ENCODE peak calls at places on chromosome 13, in ten cellular contexts. Z, G, V, N, M, E, K, S, A and Q are unnamed samples.

GRCh38 chr13:78910147-78910546 is 251.2 kb upstream of the OBI1 start:
- DNase-seq in S (no peak), A (no peak), N (peak; percentile 89), E (no peak), V (no peak), Z (no peak), M (no peak), K (no peak), G (no peak), Q (no peak)

GRCh38 chr13:83827338-83827737 is 54.9 kb downstream of the SLITRK1 start:
- DNase-seq in M (no peak), V (no peak), Z (no peak), K (no peak), S (no peak), A (no peak), N (no peak), G (no peak), E (no peak), Q (no peak)

GRCh38 chr13:97255515-97255999 is 33.4 kb downstream of the MBNL2 start:
- DNase-seq in S (no peak), K (no peak), A (no peak), N (no peak), Z (peak; percentile 11), M (no peak), G (no peak), V (no peak), E (no peak), Q (no peak)

GRCh38 chr13:96346846-96347367 is 257.0 kb downstream of the HS6ST3 start:
- DNase-seq in E (no peak), S (no peak), M (no peak), G (no peak), A (no peak), K (no peak), N (no peak), V (no peak), Z (no peak), Q (no peak)

GRCh38 chr13:39684531-39685137 is 29.2 kb downstream of the COG6 start:
- DNase-seq in K (no peak), E (no peak), A (peak; percentile 81), N (no peak), G (no peak), M (no peak), V (no peak), Z (peak; percentile 28), S (no peak), Q (no peak)

GRCh38 chr13:50631041-50631440 is 212.5 kb downstream of the DLEU7 start:
- DNase-seq in N (no peak), V (no peak), E (no peak), M (no peak), A (no peak), K (no peak), S (no peak), G (no peak), Z (no peak), Q (no peak)

GRCh38 chr13:48873081-48873480 is 102.6 kb upstream of the FNDC3A start:
- DNase-seq in E (no peak), A (no peak), Z (no peak), M (no peak), K (no peak), G (no peak), S (no peak), V (no peak), N (no peak), Q (no peak)

GRCh38 chr13:113632706-113633484 is 25.1 kb downstream of the ATP4B start:
- DNase-seq in V (no peak), G (no peak), K (no peak), Z (no peak), N (no peak), A (no peak), S (peak; percentile 21), E (no peak), M (no peak), Q (no peak)

GRCh38 chr13:19052931-19053330 is 128.7 kb downstream of the TUBA3C start:
- DNase-seq in Z (no peak), E (no peak), S (no peak), K (no peak), G (no peak), V (no peak), A (no peak), N (no peak), M (no peak), Q (no peak)

GRCh38 chr13:66635526-66635925 is 594.6 kb downstream of the PCDH9 start:
- DNase-seq in K (no peak), G (no peak), V (no peak), E (no peak), Z (peak; percentile 44), A (no peak), S (no peak), M (no peak), N (no peak), Q (no peak)

GRCh38 chr13:40189885-40190655 is 476.4 kb downstream of the FOXO1 start:
- DNase-seq in M (no peak), S (no peak), N (no peak), V (no peak), Z (no peak), E (no peak), G (no peak), A (no peak), K (peak; percentile 25), Q (no peak)

GRCh38 chr13:50162567-50162966 is 147.3 kb downstream of the KCNRG start:
- DNase-seq in A (no peak), K (no peak), S (no peak), Z (no peak), V (no peak), N (no peak), G (no peak), E (no peak), M (no peak), Q (no peak)

GRCh38 chr13:76754414-76754813 is 131.8 kb downstream of the KCTD12 start:
- DNase-seq in S (no peak), M (peak; percentile 41), A (no peak), K (no peak), G (no peak), Z (no peak), V (no peak), E (peak; percentile 43), N (no peak), Q (no peak)

GRCh38 chr13:52926971-52927370 is 78.5 kb upstream of the PCDH8 start:
- DNase-seq in Z (no peak), E (no peak), V (no peak), K (no peak), G (no peak), S (no peak), N (no peak), A (no peak), M (no peak), Q (no peak)

GRCh38 chr13:112447761-112448603 is 71.8 kb downstream of the SPACA7 start:
- DNase-seq in S (no peak), N (no peak), E (no peak), M (no peak), Z (no peak), G (no peak), V (peak; percentile 22), A (no peak), K (no peak), Q (no peak)

GRCh38 chr13:40132249-40132648 is 476.8 kb downstream of the COG6 start:
- DNase-seq in N (no peak), G (no peak), E (no peak), A (no peak), S (no peak), K (no peak), V (no peak), Z (no peak), M (no peak), Q (no peak)

DNA sequence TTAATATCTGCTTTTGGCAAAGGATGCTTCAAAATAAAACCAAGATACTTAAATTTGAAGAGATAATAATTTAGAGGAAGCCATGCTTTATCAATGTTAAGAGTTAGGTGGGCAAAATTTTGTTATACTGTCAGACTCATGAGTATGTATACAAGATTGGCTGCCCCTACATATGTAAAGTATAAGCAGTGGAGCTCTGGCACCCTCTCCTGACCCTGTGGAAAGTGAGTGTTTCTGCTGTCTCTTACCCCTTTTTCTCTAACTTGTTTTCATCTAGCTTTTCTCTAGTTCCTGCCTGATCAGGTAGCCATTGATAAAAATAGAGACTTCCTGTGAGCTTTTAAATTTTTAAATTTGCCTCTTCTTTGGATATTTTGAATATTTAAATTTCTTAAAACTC is 710.9 kb upstream of the SPRY2 start:
- DNase-seq in G (no peak), M (no peak), E (no peak), V (no peak), K (no peak), N (no peak), S (no peak), A (no peak), Z (no peak), Q (no peak)
- H3K4me1 ChIP-seq in G (no peaks in the 10 kb centered on the region), M (no peaks in the 10 kb centered on the region), E (no peaks in the 10 kb centered on the region), V (no peaks in the 10 kb centered on the region), K (no peaks in the 10 kb centered on the region), N (no peaks in the 10 kb centered on the region), S (no peaks in the 10 kb centered on the region), A (no peaks in the 10 kb centered on the region), Z (no peaks in the 10 kb centered on the region), Q (no peaks in the 10 kb centered on the region)

DNA sequence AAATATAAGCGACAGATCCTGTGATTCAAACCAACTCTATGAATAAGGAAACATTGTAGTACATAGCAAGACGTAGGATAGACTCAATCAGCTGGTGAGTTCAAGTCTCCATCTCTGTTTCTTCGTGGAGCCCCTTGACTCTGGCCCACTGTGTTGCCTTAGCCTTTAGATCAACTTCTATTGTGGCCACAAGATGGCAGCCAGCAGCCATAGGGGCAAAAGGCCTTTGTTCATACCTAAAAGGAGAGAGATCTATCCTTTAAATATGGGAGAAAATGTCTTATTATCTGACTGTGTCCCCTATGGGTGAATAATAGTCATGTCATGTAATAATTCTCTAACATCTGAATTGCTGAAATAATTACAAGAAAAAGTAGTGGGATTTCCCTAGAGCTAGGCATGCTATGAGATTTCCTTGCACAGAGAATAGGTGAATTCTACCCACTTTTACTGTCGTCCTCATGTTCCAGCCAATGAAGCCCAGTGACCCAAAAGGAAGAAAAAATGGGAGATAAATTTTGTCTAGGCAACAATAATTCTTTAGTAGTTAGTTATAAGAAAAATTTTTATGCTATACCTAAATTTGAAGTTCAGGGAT is 129.4 kb downstream of the PCDH20 start:
- DNase-seq in G (no peak), S (no peak), A (peak; percentile 8), Z (peak; percentile 19), N (no peak), E (no peak), M (no peak), K (no peak), V (peak; percentile 53), Q (no peak)
- TF ChIP-seq CTCF in G (no peak), S (no peak), A (peak; percentile 63), Z (no peak), N (peak; percentile 30), E (no peak), M (no peak), K (no peak), V (peak; percentile 74), Q (no peak)

GRCh38 chr13:99911965-99912566 is 59.5 kb downstream of the ZIC5 start:
- DNase-seq in V (no peak), K (no peak), S (no peak), A (no peak), M (no peak), N (no peak), E (no peak), G (no peak), Z (no peak), Q (no peak)
- H3K4me1 ChIP-seq in V (peaks cover 2% of the 10 kb centered on the region), K (no peaks in the 10 kb centered on the region), S (no peaks in the 10 kb centered on the region), A (no peaks in the 10 kb centered on the region), M (no peaks in the 10 kb centered on the region), N (no peaks in the 10 kb centered on the region), E (no peaks in the 10 kb centered on the region), G (no peaks in the 10 kb centered on the region), Z (peaks cover 13% of the 10 kb centered on the region), Q (peaks cover 17% of the 10 kb centered on the region)

GRCh38 chr13:57583529-57583928 is 48.0 kb upstream of the PCDH17 start:
- DNase-seq in M (no peak), A (no peak), Z (no peak), G (no peak), N (no peak), S (no peak), K (no peak), E (no peak), V (no peak), Q (no peak)

GRCh38 chr13:57582032-57582431 is 49.5 kb upstream of the PCDH17 start:
- DNase-seq in A (no peak), E (no peak), G (no peak), M (no peak), K (no peak), Z (no peak), N (no peak), V (peak; percentile 58), S (no peak), Q (no peak)
- TF ChIP-seq CTCF in A (no peak), E (no peak), G (no peak), M (no peak), K (no peak), Z (no peak), N (no peak), V (peak; percentile 61), S (no peak), Q (no peak)